ENCODE peak calls at places on chromosomes 5 and 9, in four cellular contexts. Q is adrenal gland, N is H1, M is HepG2. L is an unnamed sample.

GRCh38 chr5:67246108-67246507 is 49.5 kb upstream of the CD180 start:
- DNase-seq in N (no peak), Q (no peak), M (peak; percentile 49), L (no peak)

GRCh38 chr9:81380960-81381359 is 308.4 kb downstream of the TLE1 start:
- DNase-seq in N (no peak), M (no peak), Q (no peak), L (no peak)

GRCh38 chr5:159503236-159503635 is 172.9 kb upstream of the IL12B start:
- DNase-seq in N (no peak), M (no peak), Q (no peak), L (no peak)

GRCh38 chr5:66876266-66876807 is 280.1 kb downstream of the MAST4 start:
- DNase-seq in Q (no peak), N (no peak), M (no peak), L (no peak)

GRCh38 chr9:95494022-95494415 is 22.8 kb downstream of the PTCH1 start:
- DNase-seq in Q (no peak), M (no peak), N (no peak), L (peak; percentile 77)

GRCh38 chr9:37752646-37753488 is 738 bp upstream of the TRMT10B start:
- DNase-seq in N (no peak), Q (no peak), M (no peak), L (no peak)

GRCh38 chr9:104319198-104319597 is 184.9 kb upstream of the OR13F1 start:
- DNase-seq in Q (no peak), N (no peak), M (no peak), L (no peak)

GRCh38 chr5:170749911-170750431 is 33.6 kb upstream of the GABRP start:
- DNase-seq in Q (no peak), M (no peak), N (peak; percentile 37), L (no peak)

GRCh38 chr5:32021771-32022170 is 152.3 kb downstream of the GOLPH3 start:
- DNase-seq in M (no peak), N (no peak), Q (no peak), L (no peak)

GRCh38 chr9:129223551-129224208 is 45.6 kb upstream of the IER5L start:
- DNase-seq in Q (no peak), M (peak; percentile 14), N (no peak), L (no peak)

GRCh38 chr9:33942471-33943083 is 106.1 kb downstream of the UBAP2 start:
- DNase-seq in N (no peak), M (peak; percentile 64), Q (no peak), L (peak; percentile 28)

GRCh38 chr5:56019306-56020272 is 24.8 kb upstream of the IL6ST start:
- DNase-seq in Q (no peak), N (no peak), M (no peak), L (no peak)

GRCh38 chr5:123036391-123037103 is at the start of gene PPIC:
- DNase-seq in M (peak; percentile 50), N (peak; percentile 93), Q (peak; percentile 90), L (peak; percentile 87)

GRCh38 chr5:1368236-1368635 is 23.3 kb upstream of the CLPTM1L start:
- DNase-seq in Q (no peak), M (no peak), N (no peak), L (no peak)

GRCh38 chr9:17251100-17251499 is 116.3 kb downstream of the CNTLN start:
- DNase-seq in M (no peak), Q (no peak), N (no peak), L (no peak)

GRCh38 chr5:178469011-178469974 is 120.9 kb downstream of the COL23A1 start:
- DNase-seq in Q (no peak), M (no peak), N (no peak), L (no peak)

GRCh38 chr5:178861627-178862026 is 1.9 kb downstream of the ZNF354B start:
- DNase-seq in Q (no peak), N (no peak), M (no peak), L (no peak)

GRCh38 chr9:110214090-110214489 is 6.1 kb upstream of the C9orf152 start:
- DNase-seq in Q (no peak), M (peak; percentile 51), N (no peak), L (peak; percentile 40)

GRCh38 chr5:170597109-170597741 is 93.4 kb downstream of the KCNIP1 start:
- DNase-seq in N (no peak), M (no peak), Q (peak; percentile 31), L (peak; percentile 68)

GRCh38 chr9:80954521-80954920 is 734.8 kb downstream of the TLE1 start:
- DNase-seq in M (no peak), N (no peak), Q (no peak), L (no peak)

GRCh38 chr5:155094455-155094854 is 80.9 kb downstream of the KIF4B start:
- DNase-seq in M (no peak), Q (no peak), N (no peak), L (no peak)

GRCh38 chr9:126947529-126947928 is 32.9 kb downstream of the RALGPS1 start:
- DNase-seq in Q (no peak), N (no peak), M (no peak), L (no peak)

GRCh38 chr5:170758481-170758880 is 25.0 kb upstream of the GABRP start:
- DNase-seq in M (no peak), N (no peak), Q (no peak), L (no peak)

GRCh38 chr5:59864718-59865117 is 28.8 kb downstream of the PDE4D start:
- DNase-seq in M (no peak), Q (no peak), N (no peak), L (no peak)

GRCh38 chr5:116858705-116859333 is 284.2 kb upstream of the SEMA6A start:
- DNase-seq in N (no peak), M (peak; percentile 90), Q (no peak), L (no peak)

GRCh38 chr9:89814340-89815040 is 209.7 kb downstream of the GADD45G start:
- DNase-seq in Q (peak; percentile 68), N (no peak), M (no peak), L (peak; percentile 34)

GRCh38 chr9:75067894-75068293 is 20.1 kb downstream of the NMRK1 start:
- DNase-seq in M (no peak), Q (no peak), N (no peak), L (no peak)

GRCh38 chr5:66241136-66241825 is 97.2 kb downstream of the SREK1 start:
- DNase-seq in Q (no peak), M (no peak), N (no peak), L (no peak)

DNA sequence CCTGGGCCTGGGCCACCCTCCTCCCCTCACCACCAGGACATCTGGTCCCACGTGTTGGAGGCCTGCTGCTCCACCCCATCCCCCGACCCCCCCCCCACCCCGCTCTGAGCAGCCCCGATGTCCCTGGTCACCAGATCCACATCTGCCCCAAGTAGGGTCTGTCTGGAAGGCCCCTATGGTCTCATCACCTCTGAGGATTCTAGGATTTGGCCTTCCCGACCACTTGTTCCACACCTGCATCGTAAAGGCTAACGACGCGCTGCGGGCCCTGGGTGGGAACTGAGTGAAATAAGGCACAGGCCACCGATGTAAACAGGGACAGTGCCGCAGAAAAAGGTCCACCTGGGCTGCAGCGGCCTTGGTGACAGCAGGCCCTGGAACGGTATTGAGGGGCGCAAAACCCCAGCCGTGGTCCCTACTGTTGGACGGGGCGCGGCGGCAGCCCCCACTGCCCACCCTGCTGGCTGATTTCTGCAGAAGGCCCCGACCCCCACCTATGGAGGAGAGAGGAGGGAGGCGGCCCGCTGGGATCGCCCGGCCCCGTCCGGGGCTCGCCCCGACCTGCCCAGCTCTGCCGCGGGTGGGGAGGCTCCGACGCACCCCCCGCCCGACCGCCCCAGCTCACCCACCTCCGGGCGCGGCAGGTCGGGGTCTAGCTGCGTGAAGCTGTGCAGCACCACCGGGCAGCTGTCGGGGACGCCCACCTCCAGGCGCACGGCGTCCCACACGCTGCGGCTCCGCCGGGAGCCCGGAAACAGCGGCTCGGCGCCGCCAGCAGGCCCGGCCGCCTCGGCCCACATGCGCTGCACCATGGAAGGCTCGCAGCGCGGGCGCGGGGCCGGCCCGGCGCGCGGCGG is 469 bp downstream of the RALGDS start:
- DNase-seq in N (peak; percentile 67), M (no peak), Q (peak; percentile 45), L (no peak)
- TF ChIP-seq POLR2A in N (no peak), M (no peak), Q (peak; percentile 67), L (peak; percentile 57)

GRCh38 chr5:14505310-14506140 is 76.1 kb upstream of the OTULINL start:
- DNase-seq in M (no peak), N (no peak), Q (no peak), L (no peak)
- TF ChIP-seq POLR2A in M (no peak), N (no peak), Q (no peak), L (no peak)

DNA sequence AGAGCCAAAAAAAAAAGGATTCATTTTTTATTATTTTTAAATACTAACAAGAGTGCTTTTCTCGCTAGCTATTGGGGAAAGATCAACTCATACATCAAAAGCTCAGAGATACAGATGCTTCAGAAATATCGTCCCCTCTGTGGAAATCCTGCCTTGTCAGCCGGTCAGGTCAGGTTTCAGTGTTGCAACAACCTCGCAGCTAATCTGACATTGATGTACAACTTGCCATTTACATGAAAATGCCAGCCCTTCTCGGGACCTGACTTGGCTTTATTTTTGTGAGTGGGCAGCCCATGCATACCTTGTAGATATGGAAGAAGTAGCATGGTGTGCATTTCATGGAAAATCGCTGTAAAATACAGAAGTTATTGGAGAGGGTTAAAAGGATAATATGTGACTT is 358.8 kb upstream of the ADAMTS16 start:
- DNase-seq in M (no peak), Q (no peak), N (no peak), L (no peak)
- TF ChIP-seq POLR2A in M (no peak), Q (no peak), N (no peak), L (no peak)

DNA sequence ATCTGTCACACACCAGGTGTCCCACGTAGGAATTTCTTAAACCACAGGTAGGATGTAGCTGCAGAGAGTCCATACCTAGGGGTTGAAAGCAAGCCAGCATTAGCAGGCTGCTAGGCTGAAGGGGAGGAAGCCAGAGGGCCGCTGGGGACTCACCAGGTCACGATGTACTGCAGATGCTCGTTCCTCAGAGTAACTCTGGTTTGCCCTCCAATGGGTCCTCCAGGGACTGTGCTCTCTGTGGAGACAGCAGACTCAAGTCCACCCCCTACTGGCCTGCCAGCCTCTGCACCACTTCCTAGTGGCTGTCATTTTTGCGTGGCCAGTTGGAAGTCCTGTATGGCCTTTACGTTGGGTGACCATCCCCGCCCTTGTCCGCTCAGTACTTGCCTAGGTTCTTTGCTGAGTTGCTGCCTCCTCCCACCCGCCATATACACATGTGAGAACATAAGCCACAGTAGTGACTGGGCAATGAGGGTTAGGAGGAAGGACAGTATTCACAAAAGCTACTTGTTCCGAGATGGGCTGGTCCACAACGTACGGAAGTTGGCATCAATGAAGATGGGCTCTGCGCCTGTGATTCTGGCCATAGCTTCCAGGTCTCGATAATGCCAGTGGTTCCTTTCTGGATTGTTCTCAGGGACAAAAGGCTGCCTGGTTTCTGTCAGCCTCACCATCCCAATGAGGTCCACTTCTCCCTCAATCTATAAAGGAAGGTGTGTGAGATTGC is 4.1 kb downstream of the RPL7A start:
- DNase-seq in M (peak; percentile 74), N (peak; percentile 83), Q (no peak), L (peak; percentile 58)
- TF ChIP-seq POLR2A in M (peak; percentile 59), N (no peak), Q (no peak), L (no peak)

GRCh38 chr9:134455951-134456739 is 129.9 kb downstream of the RXRA start:
- DNase-seq in N (no peak), Q (peak; percentile 61), M (no peak), L (peak; percentile 96)
- TF ChIP-seq POLR2A in N (no peak), Q (no peak), M (no peak), L (peak; percentile 50)